ENCODE peak calls at places on chromosomes 1 and 21, in four cellular contexts. B, U, R and T are unnamed samples.

GRCh38 chr1:59502009-59502691 is 205.3 kb downstream of the FGGY start:
- DNase-seq in R (no peak), B (no peak), U (no peak), T (no peak)

GRCh38 chr1:119611701-119612113 is 36.4 kb downstream of the ZNF697 start:
- DNase-seq in R (peak; percentile 98), U (no peak), B (peak; percentile 88), T (no peak)

GRCh38 chr1:66546045-66546810 is 12.3 kb downstream of the SGIP1 start:
- DNase-seq in R (no peak), B (no peak), U (no peak), T (no peak)

GRCh38 chr1:54979327-54979891 is 1.0 kb upstream of the TMEM61 start:
- DNase-seq in U (no peak), B (no peak), R (no peak), T (no peak)

GRCh38 chr1:78836736-78837135 is 169.8 kb downstream of the ADGRL4 start:
- DNase-seq in B (no peak), U (no peak), R (no peak), T (no peak)

GRCh38 chr1:226485192-226485591 is 63.4 kb upstream of the STUM start:
- DNase-seq in R (no peak), U (no peak), B (no peak), T (no peak)

GRCh38 chr21:14013056-14013603 is 197.6 kb downstream of the LIPI start:
- DNase-seq in U (no peak), R (no peak), B (no peak), T (no peak)

GRCh38 chr1:111334169-111334568 is 43.5 kb downstream of the CHIA start:
- DNase-seq in U (peak; percentile 10), B (peak; percentile 71), R (peak; percentile 71), T (no peak)

GRCh38 chr1:157193702-157194391 is 55.7 kb upstream of the ETV3 start:
- DNase-seq in B (peak; percentile 81), U (peak; percentile 40), R (peak; percentile 96), T (no peak)

GRCh38 chr1:214458541-214458940 is 92.9 kb downstream of the PTPN14 start:
- DNase-seq in R (no peak), U (no peak), B (no peak), T (no peak)

GRCh38 chr1:30847358-30847972 is 61.1 kb downstream of the SDC3 start:
- DNase-seq in U (no peak), B (peak; percentile 90), R (peak; percentile 85), T (no peak)

GRCh38 chr1:232875536-232875935 is 70.3 kb downstream of the MAP10 start:
- DNase-seq in B (no peak), R (no peak), U (no peak), T (no peak)

GRCh38 chr1:66300986-66301451 is 232.9 kb upstream of the SGIP1 start:
- DNase-seq in U (no peak), B (no peak), R (no peak), T (no peak)

GRCh38 chr21:43609501-43610340 is 49.6 kb downstream of the HSF2BP start:
- DNase-seq in U (no peak), B (no peak), R (no peak), T (no peak)

GRCh38 chr1:117686907-117687306 is 81.1 kb downstream of the TENT5C start:
- DNase-seq in B (no peak), U (no peak), R (no peak), T (no peak)

GRCh38 chr1:92037400-92037799 is 7.6 kb downstream of the EPHX4 start:
- DNase-seq in B (no peak), U (no peak), R (peak; percentile 50), T (no peak)

GRCh38 chr1:25503551-25504426 is 39.6 kb upstream of the LDLRAP1 start:
- DNase-seq in U (no peak), R (peak; percentile 92), B (peak; percentile 87), T (no peak)

GRCh38 chr1:29657816-29658215 is 421.5 kb downstream of the PTPRU start:
- DNase-seq in B (no peak), U (no peak), R (peak; percentile 5), T (no peak)

GRCh38 chr1:201732351-201732750 is 96.6 kb upstream of the IPO9 start:
- DNase-seq in R (no peak), B (no peak), U (no peak), T (no peak)

GRCh38 chr1:201013991-201014815 is 9.3 kb downstream of the KIF21B start:
- DNase-seq in U (no peak), B (peak; percentile 81), R (peak; percentile 88), T (no peak)

GRCh38 chr1:45512641-45513054 is 9.0 kb downstream of the PRDX1 start:
- DNase-seq in B (no peak), R (peak; percentile 90), U (peak; percentile 38), T (no peak)

GRCh38 chr1:174740248-174740990 is 259.3 kb upstream of the CACYBP start:
- DNase-seq in B (no peak), U (no peak), R (no peak), T (no peak)

GRCh38 chr1:154730251-154730650 is 122.3 kb upstream of the ADAR start:
- DNase-seq in B (no peak), R (no peak), U (no peak), T (no peak)

GRCh38 chr1:156866679-156867015 is 6.0 kb downstream of the NTRK1 start:
- DNase-seq in R (no peak), B (no peak), U (no peak), T (no peak)

GRCh38 chr1:9167638-9168037 is 38.7 kb upstream of the GPR157 start:
- DNase-seq in U (no peak), B (no peak), R (no peak), T (no peak)

GRCh38 chr1:30379684-30380624 is 343.4 kb downstream of the MATN1 start:
- DNase-seq in R (peak; percentile 86), U (peak; percentile 71), B (peak; percentile 61), T (no peak)

GRCh38 chr1:3651939-3652537 is at the start of gene TP73:
- DNase-seq in B (peak; percentile 82), U (no peak), R (peak; percentile 74), T (peak; percentile 72)

GRCh38 chr1:109467301-109467777 is 993 bp downstream of the SYPL2 start:
- DNase-seq in R (peak; percentile 68), U (no peak), B (no peak), T (no peak)

GRCh38 chr1:115867216-115867615 is 26.3 kb upstream of the NHLH2 start:
- DNase-seq in R (no peak), B (no peak), U (no peak), T (no peak)

GRCh38 chr1:226691257-226691656 is 47.8 kb downstream of the ITPKB start:
- DNase-seq in R (no peak), B (no peak), U (no peak), T (no peak)

GRCh38 chr1:48627467-48627866 is 149.2 kb downstream of the BEND5 start:
- DNase-seq in R (no peak), B (no peak), U (no peak), T (no peak)

GRCh38 chr21:35861656-35862055 is 198.7 kb downstream of the SETD4 start:
- DNase-seq in R (no peak), B (no peak), U (peak; percentile 52), T (no peak)

GRCh38 chr1:91529856-91530255 is 29.2 kb downstream of the CDC7 start:
- DNase-seq in R (no peak), U (peak; percentile 47), B (no peak), T (no peak)

GRCh38 chr1:231965615-231966014 is 339.0 kb downstream of the DISC1 start:
- DNase-seq in U (no peak), R (no peak), B (no peak), T (no peak)

GRCh38 chr1:209714338-209714737 is 9.7 kb downstream of the HSD11B1 start:
- DNase-seq in B (no peak), U (no peak), R (no peak), T (no peak)

GRCh38 chr21:31710586-31710985 is 21.3 kb downstream of the SCAF4 start:
- DNase-seq in B (no peak), U (no peak), R (no peak), T (no peak)

GRCh38 chr1:224457782-224458144 is 23.2 kb upstream of the WDR26 start:
- DNase-seq in R (no peak), B (no peak), U (no peak), T (no peak)
- TF ChIP-seq CTCF in R (no peak), B (no peak), U (no peak), T (peak; percentile 56)

DNA sequence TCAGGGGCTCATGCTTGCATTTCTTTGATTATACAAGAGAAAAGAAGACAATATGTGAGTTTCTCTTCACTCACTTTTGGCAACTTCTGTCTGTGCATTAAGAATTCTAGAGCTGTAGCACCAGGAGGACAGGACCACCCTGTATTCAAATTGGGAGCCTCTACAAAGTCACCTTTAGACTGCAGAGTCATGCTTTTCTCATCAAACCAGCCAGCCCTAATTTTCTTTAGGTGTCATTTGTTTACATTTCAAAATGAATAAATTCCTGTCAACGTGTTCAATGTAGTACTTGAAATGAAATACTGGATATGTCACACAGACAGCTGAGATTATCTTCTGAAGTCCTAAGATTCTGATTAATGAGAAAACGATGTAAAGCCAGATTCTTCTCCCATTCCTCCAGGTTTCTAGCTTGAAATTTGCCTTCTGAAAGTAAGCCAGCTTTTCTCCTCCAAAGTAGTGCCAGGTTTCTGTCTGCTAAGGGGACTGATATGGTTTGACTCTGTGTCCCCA is 177.2 kb downstream of the GRIK1 start:
- DNase-seq in B (no peak), R (no peak), U (no peak), T (no peak)
- TF ChIP-seq CTCF in B (no peak), R (no peak), U (no peak), T (no peak)

GRCh38 chr1:11735854-11736745 is at the start of gene AGTRAP:
- DNase-seq in B (peak; percentile 99), R (peak; percentile 98), U (peak; percentile 70), T (peak; percentile 98)
- TF ChIP-seq CTCF in B (no peak), R (peak; percentile 39), U (no peak), T (peak; percentile 42)

DNA sequence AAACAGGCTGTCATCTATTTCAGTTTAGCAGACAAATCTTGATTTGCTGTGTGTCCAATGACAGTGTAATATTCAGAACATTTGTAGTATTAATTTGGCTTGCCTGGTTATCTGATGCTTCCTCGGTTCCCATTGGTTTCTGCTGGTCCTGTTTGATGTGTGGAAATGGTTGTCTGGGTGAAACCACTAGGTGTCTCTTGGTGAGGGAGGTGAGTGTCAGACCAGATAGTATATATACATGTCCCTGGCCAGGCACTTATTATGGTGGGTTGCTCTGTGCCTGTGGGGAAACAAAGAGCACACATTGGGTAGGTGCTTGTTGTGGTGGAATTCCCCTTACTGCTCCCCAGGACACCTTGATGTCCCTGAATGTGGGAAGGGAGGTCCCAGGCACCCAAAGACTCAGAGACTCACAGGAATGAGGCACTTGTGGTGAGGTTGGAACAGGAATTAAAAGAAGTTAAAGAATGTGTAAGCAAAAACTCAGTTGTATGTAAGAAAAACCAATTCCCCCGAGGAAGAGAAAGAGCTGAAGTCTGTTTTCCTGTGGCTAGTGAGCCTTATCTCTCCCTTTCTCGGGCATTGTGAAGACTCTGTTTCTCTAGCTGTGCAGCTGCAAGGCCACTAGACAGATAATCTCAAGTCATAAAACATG is 1519.1 kb downstream of the BRINP3 start:
- DNase-seq in R (no peak), U (no peak), B (no peak), T (no peak)
- TF ChIP-seq CTCF in R (peak; percentile 41), U (no peak), B (no peak), T (no peak)

DNA sequence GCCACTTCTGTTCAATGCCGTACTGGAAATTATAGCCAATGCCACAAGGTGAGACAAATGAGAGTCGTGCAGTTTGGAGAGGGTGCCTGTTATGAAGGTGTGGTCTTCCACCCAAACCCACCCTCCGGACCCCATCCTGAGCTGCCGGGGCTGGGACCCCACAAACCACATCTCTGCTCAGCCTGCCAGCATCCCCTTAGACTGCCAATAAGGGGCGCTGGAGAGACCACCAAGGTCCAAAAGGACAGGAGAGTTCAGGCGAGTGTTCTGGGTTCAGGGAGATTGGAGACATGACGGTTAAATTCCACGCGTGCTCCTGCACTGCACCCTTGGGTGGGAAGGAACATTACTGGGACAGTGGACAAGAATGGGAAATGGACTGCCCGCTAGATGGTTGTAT is 48.7 kb upstream of the COL18A1 start:
- DNase-seq in B (no peak), R (peak; percentile 83), U (no peak), T (peak; percentile 58)
- TF ChIP-seq CTCF in B (no peak), R (peak; percentile 79), U (peak; percentile 24), T (peak; percentile 36)

GRCh38 chr1:64240209-64240608 is 36.8 kb downstream of the UBE2U start:
- DNase-seq in B (no peak), R (no peak), U (no peak), T (no peak)
- TF ChIP-seq CTCF in B (no peak), R (no peak), U (no peak), T (peak; percentile 66)